ENCODE peak calls at places on chromosomes 12 and 14, in eight cellular contexts. Y, T, R, E, Q, M, F and J are unnamed samples.

GRCh38 chr12:105253882-105254513 is 18.0 kb upstream of the APPL2 start:
- DNase-seq in Y (peak), T (peak), R (no peak), E (no peak), Q (no peak), M (no peak), F (peak), J (peak)

GRCh38 chr12:123599310-123599709 is 2.6 kb upstream of the DDX55 start:
- DNase-seq in Y (no peak), T (no peak), R (no peak), E (no peak), Q (no peak), M (no peak), F (no peak), J (no peak)

GRCh38 chr14:56322531-56322930 is 204.3 kb downstream of the PELI2 start:
- DNase-seq in Y (no peak), T (no peak), R (no peak), E (no peak), Q (no peak), M (no peak), F (no peak), J (no peak)

GRCh38 chr12:102958073-102958829 is 777 bp downstream of the ASCL1 start:
- DNase-seq in Y (no peak), T (peak), R (no peak), E (peak), Q (peak), M (no peak), F (peak), J (peak)

GRCh38 chr12:109725321-109726105 is 11.9 kb downstream of the FAM222A start:
- DNase-seq in Y (no peak), T (no peak), R (no peak), E (peak), Q (no peak), M (no peak), F (no peak), J (no peak)

GRCh38 chr14:47240755-47241437 is 434.5 kb downstream of the MDGA2 start:
- DNase-seq in Y (no peak), T (no peak), R (no peak), E (no peak), Q (no peak), M (no peak), F (no peak), J (no peak)

GRCh38 chr12:828726-829395 is 76.5 kb downstream of the WNK1 start:
- DNase-seq in Y (no peak), T (peak), R (no peak), E (no peak), Q (no peak), M (no peak), F (no peak), J (no peak)

GRCh38 chr14:91413547-91414474 is 3.8 kb downstream of the CCDC88C start:
- DNase-seq in Y (peak), T (no peak), R (no peak), E (no peak), Q (no peak), M (no peak), F (no peak), J (no peak)

GRCh38 chr14:25150934-25151790 is 101.2 kb upstream of the STXBP6 start:
- DNase-seq in Y (peak), T (peak), R (no peak), E (no peak), Q (peak), M (peak), F (peak), J (peak)

GRCh38 chr14:100363053-100363452 is 39.9 kb downstream of the SLC25A47 start:
- DNase-seq in Y (no peak), T (no peak), R (no peak), E (no peak), Q (no peak), M (no peak), F (no peak), J (no peak)

GRCh38 chr12:6426882-6427671 is 17.7 kb upstream of the CD27 start:
- DNase-seq in Y (no peak), T (no peak), R (no peak), E (no peak), Q (peak), M (no peak), F (no peak), J (no peak)

GRCh38 chr14:71206766-71207371 is 299.6 kb downstream of the PCNX1 start:
- DNase-seq in Y (peak), T (peak), R (peak), E (no peak), Q (no peak), M (no peak), F (peak), J (peak)

GRCh38 chr12:58757422-58757821 is 162.9 kb downstream of the LRIG3 start:
- DNase-seq in Y (no peak), T (peak), R (no peak), E (no peak), Q (no peak), M (no peak), F (peak), J (peak)

GRCh38 chr12:122928033-122928890 is 32.3 kb upstream of the VPS37B start:
- DNase-seq in Y (no peak), T (no peak), R (no peak), E (no peak), Q (no peak), M (no peak), F (no peak), J (no peak)

GRCh38 chr12:24723759-24724158 is 225.1 kb downstream of the BCAT1 start:
- DNase-seq in Y (no peak), T (no peak), R (no peak), E (no peak), Q (no peak), M (no peak), F (no peak), J (no peak)

GRCh38 chr12:79659961-79660431 is 30.8 kb downstream of the PAWR start:
- DNase-seq in Y (no peak), T (no peak), R (no peak), E (no peak), Q (no peak), M (no peak), F (no peak), J (no peak)

GRCh38 chr12:22110176-22110575 is 64.2 kb downstream of the CMAS start:
- DNase-seq in Y (no peak), T (no peak), R (no peak), E (no peak), Q (no peak), M (no peak), F (no peak), J (no peak)

GRCh38 chr14:64947710-64948611 is 5.4 kb upstream of the GPX2 start:
- DNase-seq in Y (no peak), T (no peak), R (peak), E (no peak), Q (no peak), M (no peak), F (no peak), J (no peak)

GRCh38 chr12:122096591-122097149 is 18.1 kb downstream of the MLXIP start:
- DNase-seq in Y (peak), T (peak), R (no peak), E (no peak), Q (no peak), M (no peak), F (no peak), J (no peak)

GRCh38 chr12:6052940-6053329 is 71.5 kb downstream of the VWF start:
- DNase-seq in Y (no peak), T (no peak), R (no peak), E (no peak), Q (no peak), M (no peak), F (peak), J (peak)

GRCh38 chr14:25003537-25003936 is 46.4 kb downstream of the STXBP6 start:
- DNase-seq in Y (no peak), T (peak), R (no peak), E (no peak), Q (no peak), M (no peak), F (peak), J (no peak)

GRCh38 chr12:111434680-111435338 is 29.1 kb downstream of the SH2B3 start:
- DNase-seq in Y (peak), T (peak), R (peak), E (no peak), Q (peak), M (no peak), F (peak), J (peak)

GRCh38 chr14:95551435-95551834 is 16.6 kb downstream of the GLRX5 start:
- DNase-seq in Y (no peak), T (no peak), R (no peak), E (no peak), Q (no peak), M (no peak), F (no peak), J (no peak)

GRCh38 chr12:121532503-121533390 is 48.1 kb downstream of the KDM2B start:
- DNase-seq in Y (no peak), T (peak), R (no peak), E (no peak), Q (no peak), M (no peak), F (no peak), J (no peak)

GRCh38 chr14:102586420-102587119 is 5.9 kb upstream of the RCOR1 start:
- DNase-seq in Y (no peak), T (peak), R (no peak), E (no peak), Q (no peak), M (no peak), F (no peak), J (no peak)
- TF ChIP-seq CTCF in Y (no peak), T (peak), R (no peak), E (no peak), Q (no peak), M (no peak), F (no peak), J (no peak)

GRCh38 chr12:77615331-77615730 is 215.4 kb upstream of the NAV3 start:
- DNase-seq in Y (peak), T (no peak), R (no peak), E (no peak), Q (no peak), M (peak), F (peak), J (peak)
- TF ChIP-seq CTCF in Y (peak), T (peak), R (no peak), E (peak), Q (peak), M (peak), F (peak), J (peak)

GRCh38 chr12:132524405-132524804 is 34.5 kb downstream of the FBRSL1 start:
- DNase-seq in Y (peak), T (peak), R (no peak), E (no peak), Q (no peak), M (no peak), F (peak), J (peak)
- TF ChIP-seq CTCF in Y (no peak), T (no peak), R (no peak), E (no peak), Q (no peak), M (no peak), F (no peak), J (no peak)

DNA sequence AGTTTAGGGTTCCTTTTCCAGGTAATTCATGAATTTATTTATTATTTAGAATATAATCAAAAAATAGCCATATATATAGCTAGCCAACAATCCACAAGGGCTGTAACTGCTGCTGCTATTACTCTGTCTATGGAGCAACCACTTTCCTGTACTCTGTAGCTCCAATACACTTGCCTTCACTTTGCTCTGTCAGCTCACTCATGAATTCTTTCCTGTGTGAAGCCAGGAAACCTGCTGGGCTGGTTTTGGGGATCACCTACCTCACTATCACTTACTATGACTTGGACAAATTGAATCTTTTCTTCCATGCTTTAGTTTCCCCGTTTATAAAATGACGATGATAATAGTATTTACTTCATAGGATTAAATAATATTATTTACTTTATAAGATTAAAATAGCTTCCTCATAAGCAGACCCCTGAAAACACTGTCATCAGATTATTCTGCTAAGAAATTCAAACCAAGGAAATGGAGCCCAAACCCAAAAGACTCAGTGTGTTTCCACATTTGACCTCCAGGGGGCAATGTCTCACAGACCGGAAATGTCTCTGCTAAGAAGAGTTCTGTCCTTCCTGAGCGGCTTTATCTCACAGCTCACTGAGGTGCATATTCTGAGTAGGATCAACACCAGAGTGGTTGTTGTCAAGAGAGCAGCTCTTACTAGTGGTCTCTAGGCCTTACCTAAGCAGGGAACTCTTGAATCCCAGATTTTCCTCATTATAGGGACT is 457.1 kb downstream of the DAD1 start:
- DNase-seq in Y (peak), T (no peak), R (no peak), E (peak), Q (no peak), M (no peak), F (peak), J (no peak)
- TF ChIP-seq CTCF in Y (peak), T (peak), R (peak), E (peak), Q (peak), M (no peak), F (peak), J (peak)

GRCh38 chr14:52778702-52779101 is 12.7 kb downstream of the GNPNAT1 start:
- DNase-seq in Y (no peak), T (no peak), R (no peak), E (no peak), Q (no peak), M (no peak), F (no peak), J (no peak)

GRCh38 chr14:52780893-52781292 is 10.5 kb downstream of the GNPNAT1 start:
- DNase-seq in Y (no peak), T (no peak), R (no peak), E (no peak), Q (no peak), M (no peak), F (no peak), J (no peak)

GRCh38 chr14:52781629-52782028 is 9.8 kb downstream of the GNPNAT1 start:
- DNase-seq in Y (no peak), T (no peak), R (no peak), E (no peak), Q (no peak), M (no peak), F (no peak), J (no peak)

DNA sequence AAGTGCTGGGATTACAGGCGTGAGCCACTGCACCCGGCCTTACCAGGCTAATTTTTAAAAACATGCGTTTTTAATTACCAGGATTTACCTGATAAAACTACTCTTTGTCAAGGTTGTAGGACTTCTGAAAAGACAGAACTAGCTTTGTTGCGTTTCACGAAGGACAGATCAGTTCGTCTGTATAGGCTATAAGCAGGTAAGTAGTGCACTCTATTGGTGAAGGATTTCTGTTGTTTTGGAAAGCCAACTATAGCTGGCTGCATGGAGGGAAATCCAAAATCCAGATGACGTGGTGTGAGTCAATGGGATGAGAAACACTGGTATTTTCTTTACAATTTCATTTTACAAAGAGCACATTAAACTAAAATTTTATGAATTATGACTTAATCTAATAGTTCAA is 14.6 kb downstream of the GNPNAT1 start:
- DNase-seq in Y (no peak), T (no peak), R (no peak), E (no peak), Q (no peak), M (no peak), F (no peak), J (no peak)
- TF ChIP-seq CTCF in Y (no peak), T (no peak), R (no peak), E (no peak), Q (no peak), M (no peak), F (no peak), J (no peak)

DNA sequence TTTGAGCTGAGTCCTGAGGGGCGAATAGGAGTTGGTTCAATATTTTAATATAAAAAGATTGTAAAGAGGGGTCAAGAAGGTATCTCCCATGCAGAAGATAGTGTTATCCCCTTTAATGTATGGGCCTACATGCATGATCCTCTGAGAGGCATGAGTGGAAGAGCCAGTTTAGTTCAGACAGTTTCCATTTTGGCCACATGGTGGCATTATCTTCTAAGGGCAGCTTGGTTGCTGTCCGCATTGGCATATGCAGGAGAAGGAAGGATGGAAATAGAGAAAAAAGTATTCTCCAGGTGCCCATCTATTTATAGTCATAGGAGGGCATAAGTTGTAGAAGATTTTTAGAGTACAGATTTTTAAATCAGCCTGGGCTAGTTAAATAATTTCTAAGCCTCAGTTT is 5.4 kb downstream of the SAMD4A start:
- DNase-seq in Y (peak), T (no peak), R (no peak), E (no peak), Q (no peak), M (no peak), F (peak), J (no peak)
- TF ChIP-seq CTCF in Y (peak), T (peak), R (peak), E (peak), Q (peak), M (peak), F (peak), J (peak)

GRCh38 chr12:131848753-131849152 is 20.6 kb downstream of the MMP17 start:
- DNase-seq in Y (no peak), T (no peak), R (no peak), E (no peak), Q (no peak), M (no peak), F (no peak), J (no peak)

GRCh38 chr12:131852551-131853299 is 24.5 kb downstream of the MMP17 start:
- DNase-seq in Y (no peak), T (peak), R (no peak), E (no peak), Q (no peak), M (no peak), F (no peak), J (no peak)

GRCh38 chr12:131851741-131852550 is 23.8 kb downstream of the MMP17 start:
- DNase-seq in Y (no peak), T (no peak), R (no peak), E (no peak), Q (no peak), M (no peak), F (no peak), J (no peak)

GRCh38 chr12:131849700-131850553 is 21.7 kb downstream of the MMP17 start:
- DNase-seq in Y (no peak), T (no peak), R (no peak), E (no peak), Q (no peak), M (no peak), F (no peak), J (no peak)

DNA sequence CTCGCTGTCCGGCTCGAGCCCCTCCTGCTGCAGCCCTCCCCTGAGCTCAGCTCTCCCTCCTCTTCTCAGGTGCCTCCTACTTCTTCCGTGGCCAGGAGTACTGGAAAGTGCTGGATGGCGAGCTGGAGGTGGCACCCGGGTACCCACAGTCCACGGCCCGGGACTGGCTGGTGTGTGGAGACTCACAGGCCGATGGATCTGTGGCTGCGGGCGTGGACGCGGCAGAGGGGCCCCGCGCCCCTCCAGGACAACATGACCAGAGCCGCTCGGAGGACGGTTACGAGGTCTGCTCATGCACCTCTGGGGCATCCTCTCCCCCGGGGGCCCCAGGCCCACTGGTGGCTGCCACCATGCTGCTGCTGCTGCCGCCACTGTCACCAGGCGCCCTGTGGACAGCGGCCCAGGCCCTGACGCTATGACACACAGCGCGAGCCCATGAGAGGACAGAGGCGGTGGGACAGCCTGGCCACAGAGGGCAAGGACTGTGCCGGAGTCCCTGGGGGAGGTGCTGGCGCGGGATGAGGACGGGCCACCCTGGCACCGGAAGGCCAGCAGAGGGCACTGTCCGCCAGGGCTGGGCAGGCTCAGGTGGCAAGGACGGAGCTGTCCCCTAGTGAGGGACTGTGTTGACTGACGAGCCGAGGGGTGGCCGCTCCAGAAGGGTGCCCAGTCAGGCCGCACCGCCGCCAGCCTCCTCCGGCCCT is 22.8 kb downstream of the MMP17 start:
- DNase-seq in Y (no peak), T (no peak), R (no peak), E (no peak), Q (no peak), M (no peak), F (no peak), J (no peak)
- TF ChIP-seq CTCF in Y (no peak), T (peak), R (no peak), E (no peak), Q (no peak), M (peak), F (peak), J (peak)